ENCODE peak calls at places on chromosomes 16 and 17, in four cellular contexts. R is breast epithelium, Y is thoracic aorta, K is mucosa of descending colon. Q is an unnamed sample.

GRCh38 chr16:1884155-1884760 is 12.3 kb upstream of the MEIOB start:
- DNase-seq in K (no peak), Y (no peak), R (no peak), Q (no peak)

GRCh38 chr17:29177871-29178749 is 2.1 kb downstream of the MYO18A start:
- DNase-seq in R (no peak), Y (no peak), K (peak; percentile 79), Q (no peak)

GRCh38 chr17:48052956-48053757 is 5.0 kb downstream of the NFE2L1 start:
- DNase-seq in K (no peak), Y (peak; percentile 20), R (no peak), Q (no peak)

GRCh38 chr16:1818873-1819525 is 7.6 kb downstream of the HAGH start:
- DNase-seq in K (no peak), Y (no peak), R (no peak), Q (no peak)

GRCh38 chr17:12900474-12900873 is 111.2 kb downstream of the ARHGAP44 start:
- DNase-seq in R (no peak), K (no peak), Y (no peak), Q (no peak)

GRCh38 chr17:33973491-33973890 is 281.6 kb upstream of the CCL2 start:
- DNase-seq in K (no peak), Y (no peak), R (no peak), Q (no peak)

GRCh38 chr17:8417806-8418205 is 17.9 kb upstream of the NDEL1 start:
- DNase-seq in Y (no peak), R (no peak), K (no peak), Q (no peak)

GRCh38 chr17:60352569-60352968 is 39.4 kb downstream of the USP32 start:
- DNase-seq in Y (no peak), K (no peak), R (no peak), Q (no peak)

DNA sequence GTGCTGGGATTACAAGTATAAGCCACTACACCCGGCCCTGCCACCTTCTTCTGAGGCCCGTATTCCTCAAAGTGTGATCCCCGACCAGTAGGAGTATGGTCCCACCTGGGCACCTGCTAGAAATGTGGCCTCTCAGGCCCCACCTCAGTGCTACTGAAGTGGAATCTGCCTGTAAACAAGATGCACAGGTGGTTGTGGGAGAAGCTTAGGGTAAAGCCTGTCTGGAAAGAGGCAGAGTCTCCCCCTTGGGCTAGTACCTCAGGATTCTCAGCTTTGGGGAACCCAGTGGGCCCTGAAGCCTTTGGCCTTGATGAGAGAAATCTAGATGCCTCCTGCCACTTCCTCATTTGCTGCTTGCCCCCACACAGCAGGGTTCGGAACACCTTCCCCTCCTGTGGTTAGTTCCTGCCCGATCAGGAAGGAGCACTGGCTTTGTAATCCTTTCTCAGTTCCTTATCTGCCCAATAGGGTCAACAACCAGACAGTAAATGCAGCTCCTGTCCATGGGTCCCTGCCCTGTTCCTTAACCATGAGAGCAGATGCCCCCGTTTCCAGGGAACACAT is 25.2 kb downstream of the TK2 start:
- DNase-seq in K (no peak), R (no peak), Y (no peak), Q (no peak)
- TF ChIP-seq CTCF in K (no peak), R (no peak), Y (no peak), Q (no peak)

GRCh38 chr16:81263470-81264200 is 25.1 kb downstream of the BCO1 start:
- DNase-seq in K (no peak), R (no peak), Y (no peak), Q (no peak)
- TF ChIP-seq CTCF in K (no peak), R (no peak), Y (no peak), Q (no peak)

GRCh38 chr16:50467559-50467942 is 80.6 kb upstream of the NKD1 start:
- DNase-seq in Y (no peak), R (no peak), K (no peak), Q (no peak)

GRCh38 chr16:50466170-50466569 is 82.0 kb upstream of the NKD1 start:
- DNase-seq in K (no peak), R (peak; percentile 3), Y (no peak), Q (no peak)

GRCh38 chr16:50463581-50464324 is 84.4 kb upstream of the NKD1 start:
- DNase-seq in R (peak; percentile 15), Y (no peak), K (no peak), Q (no peak)

GRCh38 chr16:50462793-50463507 is 85.2 kb upstream of the NKD1 start:
- DNase-seq in Y (no peak), R (peak; percentile 6), K (no peak), Q (no peak)

GRCh38 chr16:50464325-50465290 is 83.6 kb upstream of the NKD1 start:
- DNase-seq in Y (no peak), R (peak; percentile 39), K (no peak), Q (no peak)
- TF ChIP-seq CTCF in Y (peak; percentile 19), R (no peak), K (no peak), Q (peak; percentile 49)

GRCh38 chr16:13242201-13242600 is 340.8 kb downstream of the SHISA9 start:
- DNase-seq in R (no peak), Y (no peak), K (no peak), Q (no peak)
- TF ChIP-seq CTCF in R (no peak), Y (no peak), K (no peak), Q (no peak)

GRCh38 chr17:17870292-17870691 is 33.5 kb upstream of the SREBF1 start:
- DNase-seq in R (no peak), K (no peak), Y (no peak), Q (no peak)
- TF ChIP-seq CTCF in R (no peak), K (no peak), Y (no peak), Q (no peak)

DNA sequence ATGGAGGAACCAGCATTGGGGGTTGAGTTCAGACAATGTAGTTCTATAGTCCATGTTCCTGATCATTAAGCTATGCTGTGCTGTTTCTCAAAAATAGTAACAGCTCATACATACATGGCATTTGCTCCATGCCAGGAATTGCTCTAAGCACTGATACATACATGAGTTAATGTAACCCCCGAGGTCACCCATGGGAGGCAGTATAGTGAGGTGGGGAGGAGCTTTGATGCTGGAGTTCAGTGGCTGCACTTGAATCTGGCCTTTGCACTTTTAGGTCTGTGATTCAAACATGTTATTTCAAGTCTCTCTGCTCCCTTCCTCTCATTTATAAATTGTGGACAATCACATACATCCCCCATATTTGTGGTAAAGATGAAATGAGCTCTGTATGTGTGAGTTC is 223.1 kb upstream of the WSB1 start:
- DNase-seq in K (no peak), Y (no peak), R (no peak), Q (no peak)
- TF ChIP-seq CTCF in K (no peak), Y (no peak), R (no peak), Q (no peak)

GRCh38 chr16:82751020-82751419 is 124.3 kb downstream of the CDH13 start:
- DNase-seq in Y (no peak), R (no peak), K (no peak), Q (no peak)

GRCh38 chr16:82753821-82754220 is 127.1 kb downstream of the CDH13 start:
- DNase-seq in Y (no peak), K (no peak), R (no peak), Q (no peak)

GRCh38 chr16:82750078-82750477 is 123.3 kb downstream of the CDH13 start:
- DNase-seq in R (no peak), K (no peak), Y (no peak), Q (no peak)

GRCh38 chr16:82744958-82745357 is 118.2 kb downstream of the CDH13 start:
- DNase-seq in Y (no peak), K (no peak), R (no peak), Q (no peak)

DNA sequence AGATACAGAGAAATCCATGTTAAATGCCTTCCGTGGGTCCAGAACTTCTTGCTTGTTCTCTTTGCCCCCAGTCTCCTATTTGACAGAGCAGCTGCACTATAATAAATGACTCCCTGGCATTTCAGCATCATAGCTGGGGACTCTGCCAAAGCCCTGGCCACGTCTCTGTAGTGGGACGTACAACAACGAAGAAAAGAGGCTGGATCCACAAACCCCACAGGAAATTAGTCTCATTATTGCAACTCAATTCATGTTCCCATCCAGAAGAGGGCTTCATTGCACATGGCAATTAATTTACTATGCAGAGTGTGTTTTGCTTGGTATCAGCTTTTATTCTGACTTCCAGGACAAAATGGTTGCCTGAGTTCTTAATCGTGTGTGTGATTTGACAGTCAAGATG is 121.3 kb downstream of the CDH13 start:
- DNase-seq in Y (peak; percentile 33), K (no peak), R (no peak), Q (no peak)
- TF ChIP-seq CTCF in Y (peak; percentile 22), K (no peak), R (no peak), Q (no peak)

GRCh38 chr17:40301315-40301714 is 7.7 kb upstream of the RARA start:
- DNase-seq in Y (no peak), R (no peak), K (no peak), Q (no peak)
- TF ChIP-seq CTCF in Y (no peak), R (no peak), K (no peak), Q (no peak)

GRCh38 chr16:68762996-68763756 is 26.1 kb downstream of the CDH1 start:
- DNase-seq in R (no peak), K (no peak), Y (no peak), Q (no peak)

GRCh38 chr16:68760671-68761275 is 23.7 kb downstream of the CDH1 start:
- DNase-seq in R (no peak), Y (no peak), K (peak; percentile 37), Q (no peak)

GRCh38 chr16:68756250-68757051 is 19.4 kb downstream of the CDH1 start:
- DNase-seq in K (peak; percentile 80), Y (no peak), R (peak; percentile 61), Q (no peak)

GRCh38 chr16:68754117-68754792 is 17.2 kb downstream of the CDH1 start:
- DNase-seq in K (peak; percentile 69), R (no peak), Y (no peak), Q (no peak)

GRCh38 chr16:68759062-68759461 is 22.0 kb downstream of the CDH1 start:
- DNase-seq in K (peak; percentile 5), R (no peak), Y (no peak), Q (no peak)
- TF ChIP-seq CTCF in K (no peak), R (no peak), Y (no peak), Q (no peak)

GRCh38 chr16:56047307-56048234 is 143.7 kb upstream of the GNAO1 start:
- DNase-seq in R (no peak), K (no peak), Y (no peak), Q (no peak)

GRCh38 chr16:56042416-56042815 is 148.9 kb upstream of the GNAO1 start:
- DNase-seq in Y (no peak), K (no peak), R (no peak), Q (no peak)

GRCh38 chr16:56038564-56039098 is 152.7 kb upstream of the GNAO1 start:
- DNase-seq in Y (no peak), K (no peak), R (no peak), Q (no peak)

GRCh38 chr16:56041556-56042140 is 149.6 kb upstream of the GNAO1 start:
- DNase-seq in K (no peak), R (no peak), Y (no peak), Q (peak; percentile 50)
- TF ChIP-seq CTCF in K (no peak), R (no peak), Y (peak; percentile 16), Q (no peak)